ENCODE peak calls at places on chromosome 16, in five cellular contexts. B is psoas muscle, W is mesenchymal stem cell, P is IMR-90, R is stomach. Y is an unnamed sample.
A peak's percentile ranks its signal among the peaks of the same experiment; 100 is the strongest.

GRCh38 chr16:23302045-23302956 is at the start of gene SCNN1B:
- DNase-seq in B (no peak), W (no peak), P (no peak), R (peak; percentile 64), Y (no peak)

GRCh38 chr16:84718-85452 is 6.9 kb downstream of the MPG start:
- DNase-seq in B (peak; percentile 80), W (peak; percentile 97), P (peak; percentile 96), R (peak; percentile 53), Y (no peak)

GRCh38 chr16:67170948-67171649 is 761 bp downstream of the NOL3 start:
- DNase-seq in B (no peak), W (peak; percentile 70), P (peak; percentile 41), R (no peak), Y (no peak)

GRCh38 chr16:78996806-78997205 is 603.7 kb downstream of the MAF start:
- DNase-seq in B (no peak), W (no peak), P (no peak), R (no peak), Y (no peak)

GRCh38 chr16:87806608-87807546 is 41.1 kb upstream of the KLHDC4 start:
- DNase-seq in B (no peak), W (peak; percentile 84), P (peak; percentile 92), R (peak; percentile 75), Y (no peak)

GRCh38 chr16:57801856-57802634 is at the start of gene KIFC3:
- DNase-seq in B (peak; percentile 86), W (peak; percentile 82), P (peak; percentile 72), R (peak; percentile 83), Y (peak; percentile 45)

GRCh38 chr16:85592700-85593502 is 20.2 kb upstream of the GSE1 start:
- DNase-seq in B (no peak), W (peak; percentile 60), P (peak; percentile 59), R (no peak), Y (no peak)

GRCh38 chr16:79286646-79287423 is 313.7 kb downstream of the MAF start:
- DNase-seq in B (peak; percentile 30), W (no peak), P (no peak), R (peak; percentile 49), Y (no peak)

GRCh38 chr16:84875846-84876245 is 56.1 kb downstream of the CRISPLD2 start:
- DNase-seq in B (no peak), W (no peak), P (no peak), R (no peak), Y (no peak)

GRCh38 chr16:72927199-72928088 is 120.5 kb downstream of the ZFHX3 start:
- DNase-seq in B (no peak), W (peak; percentile 97), P (peak; percentile 97), R (no peak), Y (no peak)

GRCh38 chr16:23374721-23375120 is 72.6 kb downstream of the SCNN1B start:
- DNase-seq in B (no peak), W (no peak), P (no peak), R (peak; percentile 67), Y (no peak)

DNA sequence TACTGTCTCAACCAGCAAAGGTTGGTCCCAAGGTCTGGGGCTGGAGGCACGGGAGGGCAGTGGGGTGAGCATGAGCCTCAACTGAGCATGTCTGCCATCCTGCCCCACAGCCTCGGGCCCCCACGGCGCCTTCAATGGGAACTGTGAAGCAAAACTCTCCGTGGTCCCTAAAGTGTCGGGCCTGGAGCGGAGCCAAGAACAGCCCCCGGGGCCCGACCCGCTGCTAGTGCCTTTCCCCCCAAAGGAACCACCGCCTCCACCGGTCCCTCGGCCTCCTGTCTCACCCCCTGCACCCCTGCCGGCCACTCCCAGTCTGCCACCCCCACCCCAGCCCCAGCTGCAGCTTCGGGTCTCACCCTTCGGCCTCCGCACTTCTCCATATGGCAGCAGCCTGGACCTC is 4.2 kb downstream of the FBRS start:
- DNase-seq in B (no peak), W (no peak), P (no peak), R (no peak), Y (no peak)
- H3K36me3 ChIP-seq in B (peaks cover 9% of the 10 kb centered on the region), W (peaks cover 62% of the 10 kb centered on the region), P (peaks cover 61% of the 10 kb centered on the region), R (peaks cover 53% of the 10 kb centered on the region), Y (peaks cover 62% of the 10 kb centered on the region)

GRCh38 chr16:22222998-22223397 is 16.9 kb downstream of the EEF2K start:
- DNase-seq in B (no peak), W (no peak), P (no peak), R (no peak), Y (no peak)

GRCh38 chr16:22222006-22222405 is 15.9 kb downstream of the EEF2K start:
- DNase-seq in B (no peak), W (no peak), P (no peak), R (no peak), Y (no peak)

GRCh38 chr16:22220714-22221113 is 14.6 kb downstream of the EEF2K start:
- DNase-seq in B (peak; percentile 88), W (no peak), P (no peak), R (peak; percentile 55), Y (no peak)

GRCh38 chr16:22229881-22230280 is 23.8 kb downstream of the EEF2K start:
- DNase-seq in B (no peak), W (no peak), P (no peak), R (no peak), Y (no peak)

GRCh38 chr16:22225060-22225459 is 19.0 kb downstream of the EEF2K start:
- DNase-seq in B (peak; percentile 32), W (no peak), P (no peak), R (no peak), Y (no peak)
- H3K27ac ChIP-seq in B (peak overlapping the region; percentile 69), W (no peak overlapping the region), P (no peak overlapping the region), R (no peak overlapping the region), Y (no peak overlapping the region)

DNA sequence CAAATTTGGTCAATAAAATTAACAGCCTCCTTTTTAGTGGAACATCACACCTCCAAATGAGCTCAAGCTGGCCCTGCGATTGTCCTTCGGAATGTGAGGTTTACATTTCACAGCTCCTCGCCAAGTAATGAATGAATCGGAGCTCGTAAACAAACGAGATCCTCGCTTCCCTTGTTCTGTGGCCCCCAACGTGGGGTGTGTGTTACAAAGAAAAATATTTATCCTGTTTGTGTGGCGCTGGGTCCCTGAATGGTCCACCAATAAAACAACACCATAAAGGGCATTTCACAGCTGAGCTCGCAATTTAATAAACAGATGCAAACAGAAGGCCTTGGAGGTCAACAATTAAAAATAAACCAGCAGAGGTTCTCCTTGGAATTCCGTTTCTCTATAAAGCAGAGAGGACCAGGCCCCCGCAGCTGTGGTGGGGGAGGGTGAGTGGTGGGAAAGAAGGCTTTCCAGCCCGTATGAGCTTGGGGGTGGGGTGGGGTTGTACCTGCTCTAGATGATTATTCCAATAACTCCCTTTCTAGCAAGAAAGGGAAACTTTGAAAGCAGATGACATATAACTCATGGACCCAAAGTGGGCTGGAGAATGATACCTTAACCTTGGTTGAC is 393.9 kb upstream of the SALL1 start:
- DNase-seq in B (no peak), W (no peak), P (no peak), R (no peak), Y (no peak)
- H3K4me1 ChIP-seq in B (no peaks in the 10 kb centered on the region), W (peaks cover 1% of the 10 kb centered on the region), P (peaks cover 8% of the 10 kb centered on the region), R (no peaks in the 10 kb centered on the region), Y (no peaks in the 10 kb centered on the region)

GRCh38 chr16:15635926-15636325 is 7.0 kb downstream of the MARF1 start:
- DNase-seq in B (no peak), W (no peak), P (no peak), R (no peak), Y (no peak)
- H3K36me3 ChIP-seq in B (peaks cover 23% of the 10 kb centered on the region), W (peaks cover 83% of the 10 kb centered on the region), P (peaks cover 42% of the 10 kb centered on the region), R (peaks cover 51% of the 10 kb centered on the region), Y (peaks cover 58% of the 10 kb centered on the region)

GRCh38 chr16:3718019-3718391 is 681 bp upstream of the TRAP1 start:
- DNase-seq in B (no peak), W (no peak), P (no peak), R (no peak), Y (no peak)

GRCh38 chr16:3715430-3715829 is 1.9 kb downstream of the TRAP1 start:
- DNase-seq in B (no peak), W (no peak), P (no peak), R (no peak), Y (no peak)

GRCh38 chr16:3718628-3719027 is 1.3 kb upstream of the TRAP1 start:
- DNase-seq in B (no peak), W (no peak), P (no peak), R (no peak), Y (no peak)

GRCh38 chr16:3717235-3718018 is at the start of gene TRAP1:
- DNase-seq in B (peak; percentile 93), W (peak; percentile 80), P (peak; percentile 75), R (peak; percentile 92), Y (peak; percentile 87)

DNA sequence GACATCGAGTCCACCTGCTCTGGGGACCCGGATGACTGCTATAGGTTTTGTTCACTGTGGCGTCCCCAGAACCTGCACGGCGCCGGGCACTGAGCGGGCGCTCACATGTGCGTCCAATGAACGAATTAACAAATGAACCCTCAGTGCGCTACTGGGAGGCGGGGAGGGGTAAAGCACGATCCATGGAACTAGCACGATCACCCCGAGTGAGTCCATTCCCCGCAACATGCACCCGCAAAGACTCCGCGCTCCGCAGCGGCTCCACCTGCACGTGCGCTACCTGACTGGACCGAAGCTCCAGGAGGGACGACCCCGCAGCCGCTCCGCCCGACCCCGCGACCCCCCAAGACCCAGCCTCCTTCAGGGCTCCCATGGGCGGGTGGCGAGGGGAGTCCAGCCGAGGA is 491 bp downstream of the TRAP1 start:
- DNase-seq in B (no peak), W (peak; percentile 40), P (no peak), R (no peak), Y (no peak)
- H3K27ac ChIP-seq in B (peak overlapping the region; percentile 97), W (no peak overlapping the region), P (peak overlapping the region; percentile 33), R (peak overlapping the region; percentile 85), Y (peak overlapping the region; percentile 89)

Y was measured in effector memory CD4-positive, alpha-beta T cell.